ENCODE peak calls at places on chromosomes 5 and 9, in six cellular contexts. One of them, this sample, is unnamed.

GRCh38 chr5:159034083-159034824 is 65.5 kb downstream of the EBF1 start:
- DNase-seq in osteocyte: no peak
- DNase-seq in foreskin fibroblast: peak; percentile 35
- DNase-seq in T-helper 2 cell: no peak
- DNase-seq in astrocyte of the spinal cord: peak; percentile 50
- DNase-seq in left colon: no peak
- DNase-seq in this sample: peak; percentile 68

GRCh38 chr9:131138676-131139075 is 13.3 kb downstream of the NUP214 start:
- DNase-seq in osteocyte: no peak
- DNase-seq in foreskin fibroblast: no peak
- DNase-seq in T-helper 2 cell: no peak
- DNase-seq in astrocyte of the spinal cord: no peak
- DNase-seq in left colon: no peak
- DNase-seq in this sample: no peak

GRCh38 chr9:38182321-38182720 is 113.3 kb upstream of the SHB start:
- DNase-seq in osteocyte: no peak
- DNase-seq in foreskin fibroblast: no peak
- DNase-seq in T-helper 2 cell: no peak
- DNase-seq in astrocyte of the spinal cord: no peak
- DNase-seq in left colon: no peak
- DNase-seq in this sample: peak; percentile 38

GRCh38 chr5:87732875-87733768 is 320.4 kb upstream of the CCNH start:
- DNase-seq in osteocyte: no peak
- DNase-seq in foreskin fibroblast: no peak
- DNase-seq in T-helper 2 cell: no peak
- DNase-seq in astrocyte of the spinal cord: no peak
- DNase-seq in left colon: no peak
- DNase-seq in this sample: no peak

GRCh38 chr5:543755-544674 is 19.8 kb upstream of the SLC9A3 start:
- DNase-seq in osteocyte: no peak
- DNase-seq in foreskin fibroblast: no peak
- DNase-seq in T-helper 2 cell: peak; percentile 5
- DNase-seq in astrocyte of the spinal cord: no peak
- DNase-seq in left colon: peak; percentile 74
- DNase-seq in this sample: no peak

GRCh38 chr5:173567548-173567947 is 48.9 kb downstream of the BOD1 start:
- DNase-seq in osteocyte: no peak
- DNase-seq in foreskin fibroblast: peak; percentile 77
- DNase-seq in T-helper 2 cell: no peak
- DNase-seq in astrocyte of the spinal cord: peak; percentile 71
- DNase-seq in left colon: no peak
- DNase-seq in this sample: no peak

GRCh38 chr9:19284729-19285128 is 54.2 kb downstream of the DENND4C start:
- DNase-seq in osteocyte: no peak
- DNase-seq in foreskin fibroblast: no peak
- DNase-seq in T-helper 2 cell: no peak
- DNase-seq in astrocyte of the spinal cord: no peak
- DNase-seq in left colon: no peak
- DNase-seq in this sample: no peak

GRCh38 chr5:143147382-143147781 is 256.1 kb downstream of the NR3C1 start:
- DNase-seq in osteocyte: no peak
- DNase-seq in foreskin fibroblast: no peak
- DNase-seq in T-helper 2 cell: no peak
- DNase-seq in astrocyte of the spinal cord: no peak
- DNase-seq in left colon: no peak
- DNase-seq in this sample: peak; percentile 25

GRCh38 chr5:51679286-51679685 is 296.0 kb downstream of the ISL1 start:
- DNase-seq in osteocyte: no peak
- DNase-seq in foreskin fibroblast: no peak
- DNase-seq in T-helper 2 cell: no peak
- DNase-seq in astrocyte of the spinal cord: no peak
- DNase-seq in left colon: no peak
- DNase-seq in this sample: no peak

GRCh38 chr9:82202808-82203207 is 214.2 kb downstream of the SPATA31D1 start:
- DNase-seq in osteocyte: no peak
- DNase-seq in foreskin fibroblast: peak; percentile 83
- DNase-seq in T-helper 2 cell: no peak
- DNase-seq in astrocyte of the spinal cord: peak; percentile 28
- DNase-seq in left colon: no peak
- DNase-seq in this sample: no peak

GRCh38 chr5:56155085-56155484 is 78.0 kb downstream of the ANKRD55 start:
- DNase-seq in osteocyte: no peak
- DNase-seq in foreskin fibroblast: no peak
- DNase-seq in T-helper 2 cell: no peak
- DNase-seq in astrocyte of the spinal cord: no peak
- DNase-seq in left colon: no peak
- DNase-seq in this sample: no peak

GRCh38 chr5:42655982-42656660 is 100.5 kb upstream of the CCDC152 start:
- DNase-seq in osteocyte: no peak
- DNase-seq in foreskin fibroblast: peak; percentile 50
- DNase-seq in T-helper 2 cell: no peak
- DNase-seq in astrocyte of the spinal cord: no peak
- DNase-seq in left colon: no peak
- DNase-seq in this sample: peak; percentile 49

GRCh38 chr9:6150483-6150882 is 65.1 kb upstream of the IL33 start:
- DNase-seq in osteocyte: no peak
- DNase-seq in foreskin fibroblast: no peak
- DNase-seq in T-helper 2 cell: no peak
- DNase-seq in astrocyte of the spinal cord: no peak
- DNase-seq in left colon: no peak
- DNase-seq in this sample: no peak

GRCh38 chr5:75192804-75193203 is 43.9 kb downstream of the ANKRD31 start:
- DNase-seq in osteocyte: no peak
- DNase-seq in foreskin fibroblast: no peak
- DNase-seq in T-helper 2 cell: no peak
- DNase-seq in astrocyte of the spinal cord: no peak
- DNase-seq in left colon: no peak
- DNase-seq in this sample: no peak

GRCh38 chr5:78604693-78605092 is 43.9 kb downstream of the LHFPL2 start:
- DNase-seq in osteocyte: no peak
- DNase-seq in foreskin fibroblast: no peak
- DNase-seq in T-helper 2 cell: no peak
- DNase-seq in astrocyte of the spinal cord: no peak
- DNase-seq in left colon: no peak
- DNase-seq in this sample: no peak

GRCh38 chr5:159290741-159291140 is 27.7 kb downstream of the UBLCP1 start:
- DNase-seq in osteocyte: no peak
- DNase-seq in foreskin fibroblast: peak; percentile 21
- DNase-seq in T-helper 2 cell: no peak
- DNase-seq in astrocyte of the spinal cord: peak; percentile 41
- DNase-seq in left colon: no peak
- DNase-seq in this sample: peak; percentile 12

GRCh38 chr9:21970001-21970799 is 24.0 kb downstream of the CDKN2A start:
- DNase-seq in osteocyte: no peak
- DNase-seq in foreskin fibroblast: peak; percentile 53
- DNase-seq in T-helper 2 cell: no peak
- DNase-seq in astrocyte of the spinal cord: no peak
- DNase-seq in left colon: no peak
- DNase-seq in this sample: no peak

GRCh38 chr9:114385412-114386181 is 2.2 kb downstream of the AKNA start:
- DNase-seq in osteocyte: peak; percentile 89
- DNase-seq in foreskin fibroblast: peak; percentile 94
- DNase-seq in T-helper 2 cell: peak; percentile 83
- DNase-seq in astrocyte of the spinal cord: peak; percentile 86
- DNase-seq in left colon: peak; percentile 84
- DNase-seq in this sample: peak; percentile 15

GRCh38 chr9:113585555-113585954 is 122.0 kb downstream of the RGS3 start:
- DNase-seq in osteocyte: no peak
- DNase-seq in foreskin fibroblast: no peak
- DNase-seq in T-helper 2 cell: no peak
- DNase-seq in astrocyte of the spinal cord: no peak
- DNase-seq in left colon: no peak
- DNase-seq in this sample: no peak

GRCh38 chr9:129497064-129497836 is 123.7 kb downstream of the C9orf50 start:
- DNase-seq in osteocyte: no peak
- DNase-seq in foreskin fibroblast: peak; percentile 43
- DNase-seq in T-helper 2 cell: no peak
- DNase-seq in astrocyte of the spinal cord: no peak
- DNase-seq in left colon: peak; percentile 54
- DNase-seq in this sample: peak; percentile 67

GRCh38 chr9:70835323-70835722 is 286.1 kb downstream of the TRPM3 start:
- DNase-seq in osteocyte: no peak
- DNase-seq in foreskin fibroblast: peak; percentile 85
- DNase-seq in T-helper 2 cell: no peak
- DNase-seq in astrocyte of the spinal cord: no peak
- DNase-seq in left colon: no peak
- DNase-seq in this sample: no peak

GRCh38 chr5:143130891-143131290 is 272.6 kb downstream of the NR3C1 start:
- DNase-seq in osteocyte: no peak
- DNase-seq in foreskin fibroblast: no peak
- DNase-seq in T-helper 2 cell: no peak
- DNase-seq in astrocyte of the spinal cord: no peak
- DNase-seq in left colon: no peak
- DNase-seq in this sample: no peak

GRCh38 chr5:78754655-78755054 is 106.1 kb upstream of the LHFPL2 start:
- DNase-seq in osteocyte: no peak
- DNase-seq in foreskin fibroblast: no peak
- DNase-seq in T-helper 2 cell: no peak
- DNase-seq in astrocyte of the spinal cord: no peak
- DNase-seq in left colon: no peak
- DNase-seq in this sample: no peak

GRCh38 chr5:94658272-94658671 is 39.8 kb downstream of the SLF1 start:
- DNase-seq in osteocyte: no peak
- DNase-seq in foreskin fibroblast: no peak
- DNase-seq in T-helper 2 cell: no peak
- DNase-seq in astrocyte of the spinal cord: no peak
- DNase-seq in left colon: no peak
- DNase-seq in this sample: no peak

GRCh38 chr5:101473483-101473882 is 570.4 kb upstream of the ST8SIA4 start:
- DNase-seq in osteocyte: no peak
- DNase-seq in foreskin fibroblast: peak; percentile 22
- DNase-seq in T-helper 2 cell: no peak
- DNase-seq in astrocyte of the spinal cord: peak; percentile 28
- DNase-seq in left colon: no peak
- DNase-seq in this sample: no peak

GRCh38 chr5:129074903-129075302 is 19.6 kb upstream of the ISOC1 start:
- DNase-seq in osteocyte: no peak
- DNase-seq in foreskin fibroblast: peak; percentile 83
- DNase-seq in T-helper 2 cell: no peak
- DNase-seq in astrocyte of the spinal cord: no peak
- DNase-seq in left colon: no peak
- DNase-seq in this sample: no peak

GRCh38 chr5:148090780-148091221 is 27.0 kb downstream of the SPINK5 start:
- DNase-seq in osteocyte: no peak
- DNase-seq in foreskin fibroblast: no peak
- DNase-seq in T-helper 2 cell: no peak
- DNase-seq in astrocyte of the spinal cord: no peak
- DNase-seq in left colon: no peak
- DNase-seq in this sample: no peak

GRCh38 chr9:124122813-124123462 is 111.4 kb downstream of the LHX2 start:
- DNase-seq in osteocyte: no peak
- DNase-seq in foreskin fibroblast: peak; percentile 84
- DNase-seq in T-helper 2 cell: no peak
- DNase-seq in astrocyte of the spinal cord: no peak
- DNase-seq in left colon: no peak
- DNase-seq in this sample: no peak

GRCh38 chr5:34587355-34588241 is 68.5 kb upstream of the RAI14 start:
- DNase-seq in osteocyte: no peak
- DNase-seq in foreskin fibroblast: peak; percentile 82
- DNase-seq in T-helper 2 cell: no peak
- DNase-seq in astrocyte of the spinal cord: peak; percentile 55
- DNase-seq in left colon: no peak
- DNase-seq in this sample: peak; percentile 80

This sample was measured in left kidney.